ENCODE peak calls at places on chromosomes 3 and 15, in five cellular contexts. Y is heart left ventricle, S is GM10248, O is neural progenitor cell, F is astrocyte of the spinal cord. H is an unnamed sample.

GRCh38 chr3:126538316-126538715 is 14.4 kb downstream of the CHST13 start:
- DNase-seq in Y (no peak), S (no peak), O (no peak), F (no peak), H (no peak)

GRCh38 chr3:188721312-188721711 is 450.5 kb upstream of the TPRG1 start:
- DNase-seq in Y (no peak), S (no peak), O (no peak), F (no peak), H (no peak)

GRCh38 chr3:53506763-53507145 is 12.3 kb downstream of the CACNA1D start:
- DNase-seq in Y (no peak), S (no peak), O (no peak), F (no peak), H (no peak)

GRCh38 chr3:30539214-30539613 is 67.2 kb upstream of the TGFBR2 start:
- DNase-seq in Y (no peak), S (no peak), O (no peak), F (no peak), H (no peak)

GRCh38 chr3:49411550-49411967 is 217 bp downstream of the RHOA start:
- DNase-seq in Y (peak), S (peak), O (peak), F (no peak), H (no peak)

GRCh38 chr15:66261056-66261455 is 7.5 kb upstream of the MEGF11 start:
- DNase-seq in Y (no peak), S (no peak), O (no peak), F (no peak), H (no peak)

GRCh38 chr15:59685737-59686297 is 3.3 kb downstream of the BNIP2 start:
- DNase-seq in Y (no peak), S (no peak), O (no peak), F (peak), H (no peak)

GRCh38 chr15:84976746-84977345 is 4.8 kb upstream of the PDE8A start:
- DNase-seq in Y (no peak), S (peak), O (no peak), F (no peak), H (peak)

GRCh38 chr3:21894459-21895083 is 143.6 kb upstream of the ZNF385D start:
- DNase-seq in Y (no peak), S (no peak), O (peak), F (peak), H (no peak)

GRCh38 chr15:37098468-37099320 is 1.7 kb downstream of the MEIS2 start:
- DNase-seq in Y (peak), S (peak), O (peak), F (peak), H (peak)

GRCh38 chr3:197518794-197519451 is 36.8 kb downstream of the BDH1 start:
- DNase-seq in Y (no peak), S (no peak), O (no peak), F (no peak), H (no peak)

GRCh38 chr3:41126961-41127360 is 72.3 kb upstream of the CTNNB1 start:
- DNase-seq in Y (no peak), S (no peak), O (no peak), F (no peak), H (no peak)

GRCh38 chr3:13105851-13106250 is 32.6 kb upstream of the IQSEC1 start:
- DNase-seq in Y (no peak), S (no peak), O (no peak), F (no peak), H (no peak)

GRCh38 chr15:64251658-64252057 is 88.8 kb upstream of the PPIB start:
- DNase-seq in Y (no peak), S (no peak), O (no peak), F (no peak), H (no peak)

GRCh38 chr15:41417418-41417811 is 520 bp downstream of the RTF1 start:
- DNase-seq in Y (peak), S (peak), O (peak), F (peak), H (peak)

GRCh38 chr3:10213156-10213792 is 35.0 kb upstream of the TATDN2 start:
- DNase-seq in Y (no peak), S (no peak), O (no peak), F (peak), H (peak)

GRCh38 chr3:46576-46975 is 150.0 kb upstream of the CHL1 start:
- DNase-seq in Y (no peak), S (no peak), O (no peak), F (no peak), H (no peak)

GRCh38 chr3:148227534-148227933 is 470.2 kb upstream of the AGTR1 start:
- DNase-seq in Y (no peak), S (no peak), O (no peak), F (peak), H (no peak)

GRCh38 chr3:186320862-186321568 is 41.0 kb downstream of the DGKG start:
- DNase-seq in Y (no peak), S (no peak), O (no peak), F (no peak), H (no peak)

GRCh38 chr3:43523454-43524053 is 98.3 kb downstream of the ANO10 start:
- DNase-seq in Y (no peak), S (peak), O (no peak), F (no peak), H (peak)

GRCh38 chr15:72033711-72034110 is 84.2 kb downstream of the MYO9A start:
- DNase-seq in Y (no peak), S (no peak), O (no peak), F (peak), H (no peak)

GRCh38 chr3:69255928-69256327 is 130.0 kb downstream of the FRMD4B start:
- DNase-seq in Y (no peak), S (no peak), O (no peak), F (no peak), H (no peak)

GRCh38 chr3:187292631-187293513 is 1.3 kb upstream of the MASP1 start:
- DNase-seq in Y (peak), S (no peak), O (no peak), F (no peak), H (no peak)

GRCh38 chr3:193879099-193879863 is 256.7 kb upstream of the HES1 start:
- DNase-seq in Y (no peak), S (no peak), O (no peak), F (no peak), H (no peak)
- TF ChIP-seq CTCF in Y (no peak), S (no peak), O (no peak), F (no peak), H (no peak)

DNA sequence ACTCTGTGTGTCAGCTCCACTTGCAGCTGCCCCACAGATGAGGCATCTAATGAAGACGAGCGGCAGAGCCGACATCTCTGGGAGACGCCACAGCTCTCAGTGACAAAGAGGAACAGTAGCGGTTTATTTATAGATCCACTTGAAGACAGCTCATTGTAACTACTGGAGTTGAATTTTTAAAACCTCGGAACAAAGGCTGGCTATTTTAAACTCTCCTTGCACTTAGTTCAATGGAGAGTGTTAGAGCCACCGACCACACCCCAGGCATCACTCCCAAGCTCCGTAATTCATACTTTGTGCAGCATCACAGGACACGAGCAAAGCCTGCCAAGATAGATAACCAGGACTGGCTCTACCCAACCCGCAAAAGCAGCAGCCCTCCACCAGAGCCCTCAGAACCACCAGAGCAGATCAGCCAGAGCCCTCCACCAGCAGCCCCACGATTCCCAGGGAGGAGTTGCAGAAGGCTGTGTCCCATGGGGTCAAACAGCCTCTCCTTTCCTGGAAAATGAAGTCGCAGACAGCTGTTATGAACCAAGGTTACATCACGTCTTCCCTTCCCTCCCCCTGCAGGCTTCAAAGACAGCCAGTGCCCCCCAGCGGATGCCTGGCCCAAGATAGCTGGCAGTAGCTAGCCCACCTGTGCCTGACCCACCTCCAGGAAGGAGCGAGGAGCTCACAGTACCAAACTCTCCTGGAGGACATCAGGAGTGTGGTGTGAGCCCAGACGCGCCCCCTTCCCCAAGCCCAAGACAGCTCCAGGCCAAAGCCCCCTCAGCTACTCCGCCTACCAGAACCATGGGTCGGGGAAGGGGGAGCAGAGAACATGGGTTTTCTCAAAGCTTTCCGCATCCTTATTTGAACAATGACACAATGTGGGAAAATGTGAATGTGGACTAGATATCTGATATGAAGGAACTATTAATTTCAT is 45.7 kb downstream of the POC1A start:
- DNase-seq in Y (peak), S (no peak), O (no peak), F (no peak), H (no peak)
- TF ChIP-seq CTCF in Y (peak), S (no peak), O (no peak), F (peak), H (no peak)

GRCh38 chr3:70716832-70717231 is 404.4 kb upstream of the MDFIC2 start:
- DNase-seq in Y (peak), S (no peak), O (no peak), F (peak), H (no peak)
- TF ChIP-seq CTCF in Y (peak), S (no peak), O (no peak), F (peak), H (no peak)

DNA sequence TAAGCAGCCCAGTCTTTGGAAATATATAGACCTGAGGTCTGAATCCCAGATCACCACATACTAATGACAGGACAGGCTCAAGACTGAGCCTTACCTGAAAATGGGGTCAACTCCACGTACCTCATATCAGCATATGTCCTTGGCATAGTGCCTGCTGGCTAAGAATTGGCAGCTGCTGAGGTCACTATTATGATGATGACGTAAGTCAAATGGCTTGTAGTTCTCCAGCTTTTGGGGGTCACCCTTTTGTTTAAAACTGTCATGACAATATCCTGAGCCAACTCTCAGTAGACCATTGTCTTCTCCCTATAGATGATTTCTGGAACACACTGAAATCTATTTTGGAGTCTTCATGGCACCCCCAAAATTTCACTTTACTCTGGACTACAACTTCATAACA is 16.8 kb upstream of the CADPS start:
- DNase-seq in Y (no peak), S (no peak), O (no peak), F (no peak), H (no peak)
- TF ChIP-seq CTCF in Y (no peak), S (no peak), O (no peak), F (no peak), H (no peak)

GRCh38 chr15:56989411-56989924 is 71.0 kb downstream of the TCF12 start:
- DNase-seq in Y (no peak), S (no peak), O (no peak), F (peak), H (no peak)
- TF ChIP-seq CTCF in Y (no peak), S (no peak), O (no peak), F (no peak), H (no peak)

H was measured in GM13977.